ENCODE peak calls at places on chromosomes 12 and 14, in ten cellular contexts. S, N, B, F, X, L, H, U, E and A are unnamed samples.

GRCh38 chr14:52233693-52234092 is 33.8 kb upstream of the PTGDR start:
- DNase-seq in E (no peak), L (no peak), N (no peak), X (no peak), S (no peak), H (no peak), U (no peak), F (no peak), B (no peak), A (no peak)

GRCh38 chr12:114434341-114434740 is 28.4 kb upstream of the TBX5 start:
- DNase-seq in B (no peak), H (no peak), X (no peak), F (no peak), U (no peak), E (no peak), L (no peak), N (no peak), S (no peak), A (no peak)

GRCh38 chr12:10098762-10099161 is at the start of gene CLEC1A:
- DNase-seq in F (peak; percentile 31), E (no peak), X (no peak), H (peak; percentile 2), U (no peak), L (no peak), S (peak; percentile 55), N (no peak), B (peak; percentile 65), A (peak; percentile 21)

GRCh38 chr14:41609704-41610183 is 3.1 kb downstream of the LRFN5 start:
- DNase-seq in E (no peak), H (peak; percentile 79), N (peak; percentile 84), F (no peak), X (peak; percentile 2), L (no peak), U (no peak), B (no peak), S (peak; percentile 72), A (no peak)

GRCh38 chr12:113936460-113936859 is 29.7 kb downstream of the RBM19 start:
- DNase-seq in S (no peak), B (no peak), N (no peak), F (no peak), U (no peak), L (no peak), H (no peak), X (peak; percentile 60), E (no peak), A (no peak)

GRCh38 chr14:76863724-76864407 is 37.7 kb downstream of the LRRC74A start:
- DNase-seq in S (no peak), H (no peak), X (peak; percentile 4), F (no peak), B (peak; percentile 14), N (peak; percentile 73), U (no peak), E (no peak), L (no peak), A (no peak)

GRCh38 chr12:57389033-57389432 is 41.8 kb downstream of the R3HDM2 start:
- DNase-seq in S (no peak), E (peak; percentile 88), U (no peak), H (peak; percentile 42), X (no peak), F (peak; percentile 80), L (no peak), B (peak; percentile 90), N (no peak), A (peak; percentile 67)

GRCh38 chr12:53970451-53970850 is 2.5 kb upstream of the HOXC11 start:
- DNase-seq in U (no peak), L (no peak), N (no peak), X (no peak), H (no peak), F (no peak), S (no peak), B (no peak), E (no peak), A (no peak)

GRCh38 chr14:95408731-95409471 is 89.2 kb upstream of the CLMN start:
- DNase-seq in E (no peak), N (no peak), B (no peak), F (no peak), H (no peak), L (no peak), S (no peak), U (no peak), X (no peak), A (no peak)

GRCh38 chr14:100546051-100546443 is 41.2 kb downstream of the BEGAIN start:
- DNase-seq in E (peak; percentile 47), S (no peak), B (peak; percentile 41), N (no peak), U (no peak), F (peak; percentile 79), L (peak; percentile 43), H (no peak), X (peak; percentile 20), A (no peak)

GRCh38 chr12:91630906-91631305 is 448.3 kb upstream of the DCN start:
- DNase-seq in E (no peak), B (no peak), U (no peak), S (no peak), F (no peak), L (no peak), H (no peak), X (peak; percentile 80), N (no peak), A (no peak)

GRCh38 chr14:93007225-93007997 is 84.5 kb downstream of the CHGA start:
- DNase-seq in H (peak; percentile 72), F (peak; percentile 90), U (no peak), L (peak; percentile 28), S (peak; percentile 57), N (no peak), X (no peak), B (peak; percentile 65), E (peak; percentile 78), A (peak; percentile 56)

GRCh38 chr14:68018598-68018997 is 199.0 kb downstream of the RAD51B start:
- DNase-seq in L (no peak), H (no peak), S (no peak), U (no peak), X (no peak), E (peak; percentile 36), N (no peak), F (no peak), B (peak; percentile 47), A (no peak)

GRCh38 chr12:68113644-68114043 is 45.9 kb downstream of the IFNG start:
- DNase-seq in F (no peak), B (no peak), L (no peak), S (no peak), U (peak; percentile 27), H (no peak), E (no peak), X (peak; percentile 30), N (peak; percentile 15), A (no peak)

GRCh38 chr14:88352299-88353097 is 29.4 kb upstream of the KCNK10 start:
- DNase-seq in B (peak; percentile 3), N (peak; percentile 35), H (no peak), L (no peak), S (no peak), U (no peak), E (no peak), X (no peak), F (no peak), A (no peak)

GRCh38 chr12:24750263-24750662 is 198.6 kb downstream of the BCAT1 start:
- DNase-seq in F (no peak), H (no peak), X (no peak), L (no peak), E (peak; percentile 11), N (no peak), U (no peak), B (no peak), S (no peak), A (no peak)

GRCh38 chr12:92553389-92553788 is 149.4 kb upstream of the PLEKHG7 start:
- DNase-seq in S (peak; percentile 89), X (no peak), B (no peak), U (no peak), H (no peak), F (no peak), N (peak; percentile 22), E (no peak), L (no peak), A (no peak)

GRCh38 chr14:24182110-24182882 is 6.3 kb downstream of the IPO4 start:
- DNase-seq in B (no peak), E (no peak), S (peak; percentile 64), N (no peak), L (no peak), U (no peak), F (no peak), H (no peak), X (no peak), A (no peak)

GRCh38 chr14:69612014-69612758 is 790 bp downstream of the SUSD6 start:
- DNase-seq in N (peak; percentile 26), F (no peak), E (peak; percentile 47), L (peak; percentile 51), X (peak; percentile 63), B (peak; percentile 48), S (peak; percentile 81), H (peak; percentile 32), U (peak; percentile 49), A (no peak)

GRCh38 chr14:89908712-89909450 is 45.6 kb downstream of the EFCAB11 start:
- DNase-seq in U (no peak), S (no peak), X (no peak), L (no peak), B (no peak), E (no peak), H (no peak), F (no peak), N (no peak), A (no peak)

GRCh38 chr12:113297214-113297587 is 37.7 kb downstream of the SLC8B1 start:
- DNase-seq in S (peak; percentile 77), H (no peak), N (no peak), F (no peak), U (no peak), B (no peak), L (no peak), E (no peak), X (no peak), A (no peak)

GRCh38 chr12:130952545-130952954 is 1.2 kb upstream of the ADGRD1 start:
- DNase-seq in U (no peak), B (no peak), F (no peak), E (no peak), X (peak; percentile 57), N (no peak), L (no peak), H (no peak), S (no peak), A (no peak)

GRCh38 chr12:55982319-55982936 is 8.6 kb downstream of the RAB5B start:
- DNase-seq in E (no peak), N (no peak), X (peak; percentile 49), S (no peak), F (no peak), B (no peak), L (no peak), H (no peak), U (no peak), A (no peak)

GRCh38 chr14:42140831-42141279 is 534.2 kb downstream of the LRFN5 start:
- DNase-seq in X (no peak), N (no peak), S (no peak), L (no peak), H (peak; percentile 19), B (peak; percentile 1), E (peak; percentile 20), U (no peak), F (peak; percentile 1), A (peak; percentile 21)

GRCh38 chr12:105492591-105492990 is 162.1 kb downstream of the C12orf75 start:
- DNase-seq in X (no peak), F (peak; percentile 28), L (no peak), U (no peak), B (peak; percentile 90), E (peak; percentile 58), N (no peak), S (no peak), H (no peak), A (no peak)

GRCh38 chr14:44989497-44990440 is 27.8 kb downstream of the TOGARAM1 start:
- DNase-seq in U (no peak), F (no peak), L (no peak), E (no peak), H (no peak), S (no peak), N (no peak), X (peak; percentile 31), B (no peak), A (no peak)

GRCh38 chr14:95265106-95266094 is 54.3 kb downstream of the CLMN start:
- DNase-seq in X (peak; percentile 31), B (peak; percentile 31), U (no peak), F (peak; percentile 78), E (peak; percentile 88), L (peak; percentile 31), S (no peak), H (peak; percentile 61), N (peak; percentile 36), A (peak; percentile 55)

GRCh38 chr12:6443361-6443983 is 1.3 kb upstream of the CD27 start:
- DNase-seq in X (no peak), S (peak; percentile 35), E (no peak), B (no peak), F (no peak), U (no peak), N (no peak), L (no peak), H (no peak), A (no peak)